ENCODE peak calls at places on chromosomes 4 and X, in nine cellular contexts. R, B, I, G, W, F, V, A and N are unnamed samples.

GRCh38 chr4:18756661-18757060 is 735.1 kb upstream of the LCORL start:
- DNase-seq in R (no peak), B (no peak), I (no peak), G (no peak), W (no peak), F (no peak), V (no peak), A (no peak), N (no peak)

GRCh38 chrX:44949125-44949524 is 76.1 kb downstream of the KDM6A start:
- DNase-seq in R (no peak), B (no peak), I (no peak), G (no peak), W (no peak), F (no peak), V (no peak), A (no peak), N (no peak)

GRCh38 chr4:17619416-17620105 is 5.1 kb downstream of the MED28 start:
- DNase-seq in R (no peak), B (no peak), I (no peak), G (peak), W (peak), F (no peak), V (no peak), A (no peak), N (no peak)

GRCh38 chr4:108681321-108681809 is 31.0 kb downstream of the OSTC start:
- DNase-seq in R (no peak), B (no peak), I (no peak), G (no peak), W (peak), F (no peak), V (no peak), A (no peak), N (no peak)

GRCh38 chr4:155604718-155605601 is 61.7 kb upstream of the GUCY1A1 start:
- DNase-seq in R (no peak), B (no peak), I (peak), G (peak), W (peak), F (no peak), V (no peak), A (no peak), N (no peak)

GRCh38 chr4:165711436-165711835 is 161.6 kb upstream of the TLL1 start:
- DNase-seq in R (no peak), B (no peak), I (no peak), G (no peak), W (no peak), F (no peak), V (no peak), A (no peak), N (no peak)

GRCh38 chr4:7783560-7783959 is 156.1 kb downstream of the AFAP1 start:
- DNase-seq in R (no peak), B (no peak), I (peak), G (no peak), W (no peak), F (no peak), V (no peak), A (no peak), N (no peak)

GRCh38 chr4:19486400-19486799 is 765.3 kb upstream of the SLIT2 start:
- DNase-seq in R (no peak), B (peak), I (no peak), G (no peak), W (no peak), F (no peak), V (no peak), A (no peak), N (no peak)

GRCh38 chr4:947491-947971 is 15.3 kb downstream of the TMEM175 start:
- DNase-seq in R (no peak), B (no peak), I (peak), G (no peak), W (no peak), F (no peak), V (no peak), A (no peak), N (peak)

GRCh38 chr4:48033825-48034413 is 17.3 kb downstream of the NIPAL1 start:
- DNase-seq in R (peak), B (peak), I (no peak), G (peak), W (peak), F (peak), V (peak), A (peak), N (no peak)

GRCh38 chrX:38232287-38232686 is 11.6 kb upstream of the SRPX start:
- DNase-seq in R (no peak), B (no peak), I (no peak), G (peak), W (peak), F (no peak), V (no peak), A (no peak), N (no peak)

GRCh38 chr4:19807505-19807904 is 444.2 kb upstream of the SLIT2 start:
- DNase-seq in R (peak), B (no peak), I (no peak), G (peak), W (peak), F (no peak), V (no peak), A (no peak), N (no peak)

GRCh38 chrX:107628662-107629532 is 587 bp downstream of the PRPS1 start:
- DNase-seq in R (peak), B (peak), I (no peak), G (peak), W (peak), F (peak), V (peak), A (peak), N (peak)

GRCh38 chrX:127519323-127519722 is 532.9 kb downstream of the ACTRT1 start:
- DNase-seq in R (no peak), B (no peak), I (no peak), G (no peak), W (no peak), F (no peak), V (no peak), A (no peak), N (no peak)

GRCh38 chr4:83535520-83535944 is 376 bp upstream of the GPAT3 start:
- DNase-seq in R (peak), B (peak), I (peak), G (peak), W (peak), F (no peak), V (no peak), A (peak), N (no peak)

GRCh38 chrX:138890491-138890890 is 179.0 kb upstream of the FGF13 start:
- DNase-seq in R (no peak), B (no peak), I (no peak), G (no peak), W (peak), F (no peak), V (no peak), A (no peak), N (no peak)

GRCh38 chr4:47315346-47315745 is 148.2 kb downstream of the COMMD8 start:
- DNase-seq in R (no peak), B (no peak), I (no peak), G (peak), W (peak), F (no peak), V (no peak), A (no peak), N (no peak)

GRCh38 chrX:71111141-71111843 is at the start of gene IL2RG:
- DNase-seq in R (no peak), B (no peak), I (no peak), G (no peak), W (no peak), F (no peak), V (peak), A (peak), N (no peak)

GRCh38 chr4:77618383-77619241 is 13.0 kb downstream of the CXCL13 start:
- DNase-seq in R (peak), B (peak), I (peak), G (peak), W (peak), F (peak), V (peak), A (peak), N (no peak)

GRCh38 chrX:2342878-2343277 is 157.9 kb downstream of the DHRSX start:
- DNase-seq in R (no peak), B (no peak), I (no peak), G (peak), W (peak), F (no peak), V (no peak), A (no peak), N (no peak)

GRCh38 chrX:151695583-151695930 is 299 bp downstream of the PRRG3 start:
- DNase-seq in R (no peak), B (no peak), I (no peak), G (no peak), W (no peak), F (no peak), V (no peak), A (no peak), N (no peak)

GRCh38 chr4:158020175-158020574 is 152.7 kb downstream of the GASK1B start:
- DNase-seq in R (peak), B (no peak), I (peak), G (peak), W (peak), F (peak), V (no peak), A (no peak), N (no peak)

GRCh38 chr4:121070696-121071639 is 1.4 kb downstream of the NDNF start:
- DNase-seq in R (peak), B (peak), I (peak), G (no peak), W (peak), F (peak), V (no peak), A (no peak), N (peak)

GRCh38 chr4:2263701-2264321 is 1.9 kb upstream of the MXD4 start:
- DNase-seq in R (no peak), B (peak), I (peak), G (no peak), W (no peak), F (no peak), V (no peak), A (no peak), N (peak)

GRCh38 chrX:18426004-18426320 is 554 bp downstream of the CDKL5 start:
- DNase-seq in R (no peak), B (no peak), I (no peak), G (no peak), W (peak), F (no peak), V (no peak), A (peak), N (no peak)

GRCh38 chrX:131572372-131573014 is 28.6 kb downstream of the OR13H1 start:
- DNase-seq in R (no peak), B (no peak), I (no peak), G (no peak), W (no peak), F (peak), V (no peak), A (no peak), N (no peak)

DNA sequence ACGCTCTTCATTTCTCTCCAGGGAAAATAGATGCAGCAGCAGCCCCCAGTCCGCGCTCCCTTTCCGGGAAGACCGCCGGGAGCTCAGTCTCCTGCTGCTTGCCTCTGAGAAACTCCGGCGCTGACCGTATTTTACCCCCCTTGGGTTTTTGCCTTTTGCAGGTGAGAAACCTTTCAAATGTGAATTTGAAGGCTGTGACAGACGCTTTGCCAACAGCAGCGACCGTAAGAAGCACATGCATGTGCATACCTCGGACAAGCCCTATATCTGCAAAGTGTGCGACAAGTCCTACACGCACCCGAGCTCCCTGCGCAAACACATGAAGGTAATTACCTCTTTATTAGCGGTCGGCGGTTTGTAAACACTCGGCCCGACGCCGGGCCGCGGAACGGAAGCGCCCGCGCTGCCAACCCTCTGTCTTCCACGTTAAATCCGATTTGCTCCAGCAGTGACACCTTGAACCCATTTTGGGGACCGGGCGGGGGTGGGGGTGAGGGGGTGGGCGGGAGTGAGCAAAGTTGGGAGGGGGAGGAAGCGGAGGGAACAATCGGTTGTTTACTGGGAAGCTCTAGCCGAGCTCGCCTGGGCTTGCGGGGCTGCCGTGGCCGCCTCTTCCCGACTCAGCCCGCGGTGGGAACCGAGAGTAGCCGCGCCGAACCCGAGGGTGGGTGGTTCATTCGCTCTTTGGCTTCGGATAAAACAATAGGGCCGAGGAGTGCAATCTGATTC is 3.0 kb downstream of the ZIC3 start:
- DNase-seq in R (peak), B (no peak), I (no peak), G (no peak), W (peak), F (no peak), V (no peak), A (no peak), N (no peak)
- H3K27ac ChIP-seq in R (peak), B (no peak), I (no peak), G (no peak), W (no peak), F (no peak), V (no peak), A (no peak), N (no peak)

DNA sequence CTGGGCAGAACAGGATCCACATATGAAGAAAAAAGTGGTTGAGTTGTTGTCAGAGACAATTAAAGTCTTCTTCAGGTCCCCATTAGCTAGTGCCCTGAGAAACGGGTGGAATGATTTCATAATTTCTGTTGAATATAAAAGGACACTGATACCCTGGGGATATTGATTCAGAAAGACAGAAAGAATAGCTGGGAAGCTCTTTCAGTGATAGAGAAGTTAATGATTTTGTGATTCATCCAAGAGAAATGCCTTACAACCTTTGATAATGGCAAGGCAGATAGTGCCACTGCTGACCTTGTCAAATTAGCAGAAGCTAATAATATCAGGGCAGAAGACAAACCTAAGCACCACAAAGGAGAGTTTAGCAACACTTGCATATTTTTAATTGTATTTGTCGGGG is 37.9 kb downstream of the UNC5C start:
- DNase-seq in R (no peak), B (no peak), I (no peak), G (no peak), W (no peak), F (no peak), V (no peak), A (no peak), N (no peak)
- H3K27ac ChIP-seq in R (no peak), B (no peak), I (no peak), G (no peak), W (no peak), F (no peak), V (no peak), A (no peak), N (no peak)

GRCh38 chr4:41362647-41363383 is 106.1 kb downstream of the UCHL1 start:
- DNase-seq in R (peak), B (no peak), I (no peak), G (no peak), W (peak), F (no peak), V (no peak), A (no peak), N (no peak)

GRCh38 chr4:41363384-41363981 is 106.8 kb downstream of the UCHL1 start:
- DNase-seq in R (peak), B (no peak), I (no peak), G (no peak), W (peak), F (peak), V (no peak), A (no peak), N (no peak)

GRCh38 chr4:41360911-41361830 is 104.4 kb downstream of the UCHL1 start:
- DNase-seq in R (peak), B (peak), I (peak), G (no peak), W (peak), F (peak), V (no peak), A (no peak), N (peak)

GRCh38 chr4:41360214-41360910 is 103.6 kb downstream of the UCHL1 start:
- DNase-seq in R (peak), B (peak), I (peak), G (peak), W (peak), F (peak), V (no peak), A (no peak), N (peak)

DNA sequence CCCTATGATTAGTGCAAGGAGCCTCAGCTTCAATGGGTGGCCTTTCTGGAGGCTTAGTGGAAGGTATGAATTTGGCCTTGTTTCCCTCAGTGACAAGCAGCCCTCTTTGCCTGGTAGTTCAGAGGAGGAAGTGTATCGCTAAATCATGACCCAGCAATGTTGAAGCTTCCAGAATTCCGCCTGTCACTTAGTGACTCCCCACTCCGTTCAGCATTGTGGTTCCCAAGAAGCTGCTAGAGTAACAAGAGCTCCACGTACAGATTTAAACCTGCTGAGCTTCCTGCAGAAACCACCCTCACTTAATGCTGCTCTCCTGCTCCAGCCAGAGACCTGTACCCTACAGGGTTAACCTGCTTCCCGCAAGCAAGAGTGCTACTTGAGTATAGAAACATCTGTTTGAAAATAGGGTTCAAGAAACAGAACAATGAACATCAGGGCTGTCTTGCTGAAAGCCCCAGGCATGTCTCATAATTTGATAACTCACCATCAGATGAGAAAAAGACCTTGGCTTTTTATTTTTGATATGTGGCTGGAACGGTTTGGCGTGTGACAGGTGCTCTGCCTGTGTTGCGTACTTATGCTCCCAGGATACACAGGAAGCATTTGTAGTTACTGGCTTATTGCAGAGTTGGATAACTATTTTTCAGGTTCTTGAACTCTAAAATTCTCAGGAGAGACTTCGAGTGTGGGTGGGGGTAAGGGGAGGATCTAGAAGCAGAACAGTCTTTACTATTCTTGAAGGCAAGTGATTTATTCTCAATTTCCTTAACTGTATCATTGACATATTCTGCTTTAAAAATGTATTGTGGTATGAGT is 105.3 kb downstream of the UCHL1 start:
- DNase-seq in R (peak), B (no peak), I (no peak), G (no peak), W (peak), F (peak), V (no peak), A (no peak), N (no peak)
- H3K27ac ChIP-seq in R (no peak), B (no peak), I (peak), G (no peak), W (no peak), F (peak), V (peak), A (no peak), N (peak)

DNA sequence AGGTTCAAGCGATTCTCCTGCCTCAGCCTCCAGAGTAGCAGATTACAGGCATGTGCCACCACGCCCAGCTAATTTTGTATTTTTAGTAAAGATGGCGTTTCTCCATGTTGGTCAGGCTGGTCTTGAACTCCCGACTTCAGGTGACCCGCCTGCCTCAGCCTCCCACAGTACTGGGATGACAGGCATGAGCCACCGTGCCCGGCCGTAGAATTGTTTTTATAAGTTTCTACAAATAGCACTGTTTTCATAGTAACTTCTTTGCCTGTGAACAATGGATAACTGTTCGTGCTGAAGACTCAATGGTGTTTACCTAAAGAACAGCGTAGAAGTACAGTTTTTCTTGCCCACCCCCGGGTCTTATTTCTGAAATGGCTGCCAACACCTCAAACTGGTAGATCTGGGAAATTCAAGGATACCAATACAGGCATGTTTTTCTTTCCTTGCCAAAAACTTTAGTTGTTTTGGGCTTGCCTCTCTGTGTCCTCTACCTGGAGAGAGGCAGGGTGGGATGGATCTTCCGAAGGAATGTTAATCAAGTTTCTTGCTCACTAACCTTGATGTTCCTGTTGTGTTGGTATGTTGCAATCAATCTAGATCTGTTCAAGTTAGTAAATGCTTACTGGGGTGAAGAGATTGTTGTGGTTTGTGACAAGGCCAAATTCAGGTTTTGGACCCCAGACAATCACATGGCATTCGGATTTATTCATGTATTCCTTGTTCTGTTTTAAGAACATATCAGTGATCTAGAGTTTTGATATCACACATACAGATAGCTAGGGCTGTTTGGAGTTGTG is 2.8 kb upstream of the RUFY3 start:
- DNase-seq in R (no peak), B (no peak), I (no peak), G (no peak), W (no peak), F (no peak), V (no peak), A (no peak), N (no peak)
- H3K27ac ChIP-seq in R (no peak), B (no peak), I (no peak), G (no peak), W (no peak), F (no peak), V (no peak), A (no peak), N (no peak)

DNA sequence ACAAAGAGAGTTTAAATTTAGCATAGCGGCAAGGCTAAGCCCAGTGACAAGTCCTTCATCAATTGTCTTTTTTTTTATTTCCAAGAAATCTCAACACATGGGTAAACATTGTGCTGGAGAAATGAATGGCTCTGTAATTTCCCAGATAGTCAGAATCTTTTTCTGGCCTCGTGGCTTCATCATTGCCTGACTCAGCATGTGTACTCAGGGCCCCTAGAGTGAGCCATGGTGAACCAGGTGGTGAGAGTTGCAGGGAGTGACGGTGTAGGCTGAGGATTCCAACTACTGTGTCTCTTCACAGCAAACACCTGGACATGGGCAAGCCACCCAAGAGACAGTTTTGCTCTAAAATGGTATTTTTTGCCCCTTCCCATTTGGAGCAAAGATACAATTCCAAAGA is 43.1 kb upstream of the UCP1 start:
- DNase-seq in R (no peak), B (no peak), I (no peak), G (peak), W (peak), F (no peak), V (no peak), A (no peak), N (no peak)
- H3K27ac ChIP-seq in R (no peak), B (no peak), I (no peak), G (no peak), W (no peak), F (no peak), V (no peak), A (no peak), N (no peak)

DNA sequence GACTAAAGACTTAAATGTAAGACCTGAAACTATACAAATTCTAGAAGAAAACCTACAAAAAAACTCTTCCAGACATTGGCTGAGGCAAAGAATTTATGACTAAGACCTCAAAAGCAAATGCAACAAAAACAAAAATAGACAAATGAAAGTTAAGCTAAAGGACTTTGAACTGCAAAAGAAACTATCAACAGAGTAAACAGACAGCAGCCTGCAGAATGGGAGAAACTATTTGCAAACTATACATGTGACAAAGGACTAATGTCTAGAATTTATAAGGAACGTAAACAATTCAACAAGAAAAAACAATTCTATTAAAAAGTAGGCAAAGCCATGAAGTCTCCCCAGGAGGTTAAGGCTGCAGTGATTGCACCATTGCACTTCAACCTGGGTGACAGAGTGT is 9.1 kb downstream of the FAM47E start:
- DNase-seq in R (no peak), B (no peak), I (no peak), G (no peak), W (no peak), F (no peak), V (no peak), A (no peak), N (no peak)
- H3K27ac ChIP-seq in R (no peak), B (no peak), I (no peak), G (no peak), W (no peak), F (no peak), V (no peak), A (no peak), N (no peak)